ENCODE peak calls at places on chromosomes 4 and X, in nine cellular contexts. Z is K562, T is coronary artery, B is neuronal stem cell, O is heart right ventricle, K is SK-N-SH, N is GM23248, U is vagina, R is cardiac muscle cell. S is an unnamed sample.

GRCh38 chr4:127985989-127986388 is 20.8 kb downstream of the ABHD18 start:
- DNase-seq in Z (peak; percentile 10), T (no peak), B (no peak), O (no peak), K (no peak), N (no peak), U (no peak), R (no peak), S (no peak)

GRCh38 chrX:130172127-130172834 is 519 bp downstream of the RAB33A start:
- DNase-seq in Z (no peak), T (no peak), B (no peak), O (no peak), K (peak; percentile 48), N (no peak), U (no peak), R (no peak), S (no peak)

GRCh38 chrX:137198040-137198439 is 164.2 kb upstream of the GPR101 start:
- DNase-seq in Z (no peak), T (no peak), B (no peak), O (no peak), K (no peak), N (no peak), U (no peak), R (no peak), S (no peak)

GRCh38 chrX:95764972-95765451 is 919.6 kb upstream of the DIAPH2 start:
- DNase-seq in Z (peak; percentile 14), T (no peak), B (peak; percentile 32), O (no peak), K (peak; percentile 14), N (peak; percentile 28), U (no peak), R (peak; percentile 65), S (no peak)

GRCh38 chr4:99893991-99894981 is at the start of gene LAMTOR3:
- DNase-seq in Z (peak; percentile 93), T (peak; percentile 92), B (peak; percentile 69), O (peak; percentile 89), K (peak; percentile 96), N (peak; percentile 96), U (peak; percentile 94), R (peak; percentile 92), S (peak; percentile 92)

GRCh38 chr4:8067945-8068894 is 90.4 kb downstream of the ABLIM2 start:
- DNase-seq in Z (no peak), T (no peak), B (no peak), O (no peak), K (no peak), N (no peak), U (no peak), R (no peak), S (no peak)

GRCh38 chrX:110157444-110157843 is 154.5 kb downstream of the TMEM164 start:
- DNase-seq in Z (peak; percentile 56), T (no peak), B (no peak), O (no peak), K (no peak), N (no peak), U (no peak), R (no peak), S (no peak)

GRCh38 chr4:82517043-82517442 is 44.7 kb downstream of the TMEM150C start:
- DNase-seq in Z (no peak), T (no peak), B (no peak), O (no peak), K (no peak), N (peak; percentile 47), U (no peak), R (peak; percentile 34), S (no peak)

GRCh38 chr4:145804134-145804533 is 124.2 kb downstream of the C4orf51 start:
- DNase-seq in Z (no peak), T (no peak), B (no peak), O (no peak), K (no peak), N (peak; percentile 92), U (no peak), R (peak; percentile 93), S (peak; percentile 39)

GRCh38 chrX:101462892-101463291 is 22.4 kb upstream of the ARMCX4 start:
- DNase-seq in Z (peak; percentile 19), T (no peak), B (no peak), O (no peak), K (peak; percentile 38), N (peak; percentile 52), U (no peak), R (peak; percentile 32), S (no peak)

GRCh38 chr4:98341309-98341708 is 80.1 kb downstream of the RAP1GDS1 start:
- DNase-seq in Z (no peak), T (no peak), B (no peak), O (no peak), K (peak; percentile 72), N (peak; percentile 59), U (no peak), R (peak; percentile 54), S (no peak)

GRCh38 chr4:103996059-103996458 is 276.3 kb upstream of the TACR3 start:
- DNase-seq in Z (no peak), T (no peak), B (peak; percentile 56), O (no peak), K (no peak), N (no peak), U (no peak), R (peak; percentile 4), S (no peak)

GRCh38 chr4:102687982-102688433 is 72.8 kb downstream of the MANBA start:
- DNase-seq in Z (no peak), T (no peak), B (no peak), O (no peak), K (no peak), N (no peak), U (no peak), R (no peak), S (no peak)

GRCh38 chr4:48986654-48987164 is 634 bp downstream of the CWH43 start:
- DNase-seq in Z (no peak), T (no peak), B (no peak), O (no peak), K (no peak), N (no peak), U (no peak), R (no peak), S (no peak)
- H3K27ac ChIP-seq in Z (no peak overlapping the region), T (no peak overlapping the region), B (no peak overlapping the region), O (no peak overlapping the region), K (no peak overlapping the region), N (no peak overlapping the region), U (no peak overlapping the region), R (no peak overlapping the region), S (no peak overlapping the region)

GRCh38 chrX:97159916-97160800 is 276.4 kb downstream of the RPA4 start:
- DNase-seq in Z (no peak), T (no peak), B (peak; percentile 11), O (no peak), K (no peak), N (no peak), U (no peak), R (no peak), S (no peak)
- H3K27ac ChIP-seq in Z (no peak overlapping the region), T (no peak overlapping the region), B (no peak overlapping the region), O (no peak overlapping the region), K (no peak overlapping the region), N (no peak overlapping the region), U (no peak overlapping the region), R (no peak overlapping the region), S (no peak overlapping the region)

DNA sequence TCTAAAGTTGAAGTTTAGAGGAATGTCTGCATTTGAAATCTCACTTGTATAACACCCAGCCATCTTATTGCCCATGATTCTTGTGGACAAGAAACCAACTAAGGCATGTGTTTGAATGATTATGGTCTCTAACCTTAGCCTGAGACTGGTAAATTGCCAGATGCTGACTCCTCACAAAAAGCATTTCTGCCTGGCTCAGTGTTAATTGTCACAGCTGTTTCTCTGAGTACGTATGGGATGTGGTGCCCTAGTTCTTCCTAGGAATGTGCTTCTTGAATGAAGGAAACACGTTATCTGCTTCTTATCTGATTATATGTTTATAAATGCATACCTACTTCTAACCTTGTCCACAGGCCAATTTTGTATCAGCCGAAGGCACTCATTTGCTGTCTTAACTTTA is 63.1 kb upstream of the NDP start:
- DNase-seq in Z (no peak), T (no peak), B (no peak), O (no peak), K (no peak), N (peak; percentile 69), U (no peak), R (peak; percentile 79), S (no peak)
- H3K27ac ChIP-seq in Z (no peak overlapping the region), T (no peak overlapping the region), B (no peak overlapping the region), O (no peak overlapping the region), K (no peak overlapping the region), N (peak overlapping the region; percentile 22), U (no peak overlapping the region), R (no peak overlapping the region), S (no peak overlapping the region)

GRCh38 chrX:118350715-118351114 is 4.8 kb downstream of the WDR44 start:
- DNase-seq in Z (no peak), T (no peak), B (no peak), O (no peak), K (no peak), N (no peak), U (no peak), R (no peak), S (no peak)
- H3K27ac ChIP-seq in Z (peak overlapping the region; percentile 59), T (peak overlapping the region; percentile 38), B (no peak overlapping the region), O (no peak overlapping the region), K (peak overlapping the region; percentile 28), N (peak overlapping the region; percentile 62), U (no peak overlapping the region), R (no peak overlapping the region), S (peak overlapping the region; percentile 57)